ENCODE peak calls at places on chromosomes 12 and 14, in five cellular contexts. Y is brain microvascular endothelial cell, W is mammary epithelial cell, D is ovary, M is GM23338. N is an unnamed sample.

GRCh38 chr14:94675036-94675435 is 62.8 kb downstream of the SERPINA3 start:
- DNase-seq in Y (no peak), W (no peak), D (no peak), M (no peak), N (no peak)

GRCh38 chr12:107014050-107014449 is 27.1 kb upstream of the MTERF2 start:
- DNase-seq in Y (no peak), W (peak; percentile 41), D (no peak), M (peak; percentile 72), N (no peak)

GRCh38 chr14:32366256-32366655 is 37.2 kb downstream of the AKAP6 start:
- DNase-seq in Y (peak; percentile 69), W (no peak), D (no peak), M (peak; percentile 17), N (no peak)

GRCh38 chr12:47942327-47943230 is 20.8 kb upstream of the TMEM106C start:
- DNase-seq in Y (no peak), W (no peak), D (peak; percentile 31), M (peak; percentile 93), N (no peak)

GRCh38 chr12:92928431-92928961 is 599 bp downstream of the EEA1 start:
- DNase-seq in Y (peak; percentile 28), W (peak; percentile 39), D (peak; percentile 68), M (no peak), N (no peak)

GRCh38 chr12:40149673-40150260 is 43.9 kb upstream of the SLC2A13 start:
- DNase-seq in Y (no peak), W (no peak), D (no peak), M (no peak), N (no peak)

GRCh38 chr12:120225200-120225558 is 24.3 kb upstream of the RPLP0 start:
- DNase-seq in Y (no peak), W (no peak), D (no peak), M (no peak), N (no peak)

GRCh38 chr14:52327374-52328226 is 13.5 kb downstream of the PTGER2 start:
- DNase-seq in Y (no peak), W (no peak), D (no peak), M (no peak), N (no peak)

GRCh38 chr12:88308825-88309224 is 166.7 kb downstream of the TMTC3 start:
- DNase-seq in Y (peak; percentile 74), W (peak; percentile 59), D (no peak), M (no peak), N (no peak)

GRCh38 chr14:39090548-39091111 is 12.4 kb downstream of the SEC23A start:
- DNase-seq in Y (no peak), W (no peak), D (no peak), M (no peak), N (no peak)

GRCh38 chr14:106372870-106373657 is 846.7 kb downstream of the TMEM121 start:
- DNase-seq in Y (no peak), W (no peak), D (peak; percentile 18), M (peak; percentile 33), N (no peak)

GRCh38 chr14:97113339-97113738 is 316.2 kb downstream of the VRK1 start:
- DNase-seq in Y (no peak), W (no peak), D (no peak), M (no peak), N (no peak)

GRCh38 chr14:68685419-68686211 is 107.3 kb downstream of the ZFP36L1 start:
- DNase-seq in Y (peak; percentile 63), W (peak; percentile 99), D (no peak), M (no peak), N (no peak)

GRCh38 chr14:103112488-103113243 is 10.6 kb upstream of the TNFAIP2 start:
- DNase-seq in Y (no peak), W (no peak), D (no peak), M (no peak), N (no peak)

GRCh38 chr12:122121341-122122192 is 43.0 kb downstream of the MLXIP start:
- DNase-seq in Y (no peak), W (no peak), D (no peak), M (no peak), N (peak; percentile 50)

GRCh38 chr12:64181504-64182291 is 40.4 kb downstream of the KICS2 start:
- DNase-seq in Y (peak; percentile 95), W (peak; percentile 98), D (peak; percentile 44), M (peak; percentile 42), N (peak; percentile 33)

GRCh38 chr14:27389402-27389801 is 791.6 kb upstream of the NOVA1 start:
- DNase-seq in Y (no peak), W (no peak), D (no peak), M (no peak), N (no peak)

GRCh38 chr12:69123909-69124638 is 115.3 kb upstream of the CPSF6 start:
- DNase-seq in Y (no peak), W (no peak), D (no peak), M (no peak), N (no peak)

GRCh38 chr12:19369691-19370148 is 69.6 kb upstream of the AEBP2 start:
- DNase-seq in Y (peak; percentile 13), W (no peak), D (no peak), M (no peak), N (peak; percentile 15)

GRCh38 chr12:2198088-2198501 is 145.3 kb downstream of the CACNA1C start:
- DNase-seq in Y (peak; percentile 39), W (peak; percentile 63), D (peak; percentile 45), M (peak; percentile 88), N (no peak)
- H3K27me3 ChIP-seq in Y (no peaks in the 10 kb centered on the region), W (no peaks in the 10 kb centered on the region), D (no peaks in the 10 kb centered on the region), M (no peaks in the 10 kb centered on the region), N (peaks cover 4% of the 10 kb centered on the region)

DNA sequence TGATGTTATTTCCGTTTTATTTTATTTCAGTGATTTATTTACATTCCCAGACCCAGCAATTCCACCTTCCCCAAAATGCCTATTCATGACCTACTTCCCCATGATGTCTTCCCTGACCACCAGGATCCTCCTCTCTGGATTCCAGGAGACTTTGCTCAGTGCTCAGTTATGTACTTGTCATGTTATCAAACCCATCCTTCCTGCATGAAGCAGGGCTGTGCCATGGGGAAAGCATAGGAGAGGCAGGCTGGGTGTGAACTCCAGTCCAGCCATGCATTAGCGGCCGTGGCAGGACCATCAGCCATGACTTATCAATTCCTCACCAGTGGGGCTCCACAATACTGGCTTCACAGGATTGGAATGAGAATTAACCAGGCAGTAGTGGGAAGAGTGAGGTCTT is 57.8 kb downstream of the B4GALNT3 start:
- DNase-seq in Y (no peak), W (no peak), D (no peak), M (no peak), N (no peak)
- H3K27me3 ChIP-seq in Y (peaks cover 15% of the 10 kb centered on the region), W (no peaks in the 10 kb centered on the region), D (no peaks in the 10 kb centered on the region), M (no peaks in the 10 kb centered on the region), N (peaks cover 4% of the 10 kb centered on the region)

GRCh38 chr14:21669284-21669683 is 4.3 kb downstream of the OR4E1 start:
- DNase-seq in Y (no peak), W (no peak), D (no peak), M (no peak), N (no peak)

GRCh38 chr14:21672116-21672515 is 1.5 kb downstream of the OR4E1 start:
- DNase-seq in Y (peak; percentile 32), W (no peak), D (no peak), M (no peak), N (no peak)

GRCh38 chr14:21671371-21671770 is 2.2 kb downstream of the OR4E1 start:
- DNase-seq in Y (no peak), W (no peak), D (no peak), M (no peak), N (no peak)

GRCh38 chr14:21675566-21675965 is 1.9 kb upstream of the OR4E1 start:
- DNase-seq in Y (no peak), W (no peak), D (no peak), M (no peak), N (no peak)

DNA sequence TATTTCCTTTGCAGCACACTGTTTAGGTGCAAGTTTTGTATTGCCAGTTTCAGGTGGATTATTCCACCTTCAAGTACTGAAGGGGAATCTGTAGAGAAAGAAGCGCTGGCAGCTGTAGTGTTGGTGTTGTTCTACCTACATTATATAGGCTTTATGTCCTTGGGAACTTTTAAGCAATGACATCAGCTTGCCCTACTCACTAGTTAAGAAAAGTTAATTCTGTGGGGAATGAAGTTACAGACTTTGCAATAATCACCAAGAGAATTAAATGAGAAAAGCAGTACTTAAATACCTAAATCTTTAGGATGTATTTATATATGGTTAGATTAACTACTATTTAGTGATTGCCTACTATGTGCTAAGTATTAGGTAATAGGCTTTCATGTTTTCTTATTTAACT is at the start of gene OR4E1:
- DNase-seq in Y (no peak), W (no peak), D (no peak), M (no peak), N (no peak)
- H3K27me3 ChIP-seq in Y (no peaks in the 10 kb centered on the region), W (no peaks in the 10 kb centered on the region), D (no peaks in the 10 kb centered on the region), M (no peaks in the 10 kb centered on the region), N (no peaks in the 10 kb centered on the region)

GRCh38 chr14:70257526-70257925 is 68.8 kb upstream of the SLC8A3 start:
- DNase-seq in Y (no peak), W (peak; percentile 28), D (no peak), M (peak; percentile 72), N (no peak)
- H3K27me3 ChIP-seq in Y (peaks cover 9% of the 10 kb centered on the region), W (no peaks in the 10 kb centered on the region), D (no peaks in the 10 kb centered on the region), M (no peaks in the 10 kb centered on the region), N (no peaks in the 10 kb centered on the region)

GRCh38 chr12:132276720-132277373 is 52.5 kb downstream of the GALNT9 start:
- DNase-seq in Y (no peak), W (no peak), D (no peak), M (no peak), N (no peak)

GRCh38 chr12:132275110-132275531 is 54.3 kb downstream of the GALNT9 start:
- DNase-seq in Y (peak; percentile 22), W (no peak), D (no peak), M (peak; percentile 78), N (no peak)

GRCh38 chr12:132273992-132274334 is 55.4 kb downstream of the GALNT9 start:
- DNase-seq in Y (no peak), W (no peak), D (no peak), M (no peak), N (no peak)

GRCh38 chr12:132276066-132276719 is 53.2 kb downstream of the GALNT9 start:
- DNase-seq in Y (no peak), W (no peak), D (no peak), M (no peak), N (no peak)

DNA sequence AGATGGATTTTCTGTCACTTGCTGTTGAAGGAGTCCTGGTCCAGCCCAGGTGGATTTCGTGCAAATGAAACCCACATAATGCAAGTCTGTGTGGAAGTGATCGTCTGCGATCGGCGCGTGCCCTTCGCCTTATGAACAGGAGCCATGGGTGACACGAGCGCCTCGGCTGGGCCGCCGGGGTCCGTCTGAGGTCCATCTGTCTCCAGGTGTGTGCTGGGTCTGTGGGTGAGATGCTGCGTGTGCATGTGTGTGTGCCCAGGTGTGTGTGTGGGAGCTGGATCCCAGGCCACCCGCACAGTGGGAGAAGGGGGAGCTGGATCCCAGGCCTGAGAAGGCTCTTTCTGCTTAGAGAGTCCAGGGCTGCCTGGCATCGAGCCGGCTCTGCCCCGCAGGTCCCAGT is 53.8 kb downstream of the GALNT9 start:
- DNase-seq in Y (no peak), W (no peak), D (no peak), M (no peak), N (no peak)
- H3K27me3 ChIP-seq in Y (peaks cover 55% of the 10 kb centered on the region), W (peaks cover 2% of the 10 kb centered on the region), D (no peaks in the 10 kb centered on the region), M (no peaks in the 10 kb centered on the region), N (peaks cover 79% of the 10 kb centered on the region)

DNA sequence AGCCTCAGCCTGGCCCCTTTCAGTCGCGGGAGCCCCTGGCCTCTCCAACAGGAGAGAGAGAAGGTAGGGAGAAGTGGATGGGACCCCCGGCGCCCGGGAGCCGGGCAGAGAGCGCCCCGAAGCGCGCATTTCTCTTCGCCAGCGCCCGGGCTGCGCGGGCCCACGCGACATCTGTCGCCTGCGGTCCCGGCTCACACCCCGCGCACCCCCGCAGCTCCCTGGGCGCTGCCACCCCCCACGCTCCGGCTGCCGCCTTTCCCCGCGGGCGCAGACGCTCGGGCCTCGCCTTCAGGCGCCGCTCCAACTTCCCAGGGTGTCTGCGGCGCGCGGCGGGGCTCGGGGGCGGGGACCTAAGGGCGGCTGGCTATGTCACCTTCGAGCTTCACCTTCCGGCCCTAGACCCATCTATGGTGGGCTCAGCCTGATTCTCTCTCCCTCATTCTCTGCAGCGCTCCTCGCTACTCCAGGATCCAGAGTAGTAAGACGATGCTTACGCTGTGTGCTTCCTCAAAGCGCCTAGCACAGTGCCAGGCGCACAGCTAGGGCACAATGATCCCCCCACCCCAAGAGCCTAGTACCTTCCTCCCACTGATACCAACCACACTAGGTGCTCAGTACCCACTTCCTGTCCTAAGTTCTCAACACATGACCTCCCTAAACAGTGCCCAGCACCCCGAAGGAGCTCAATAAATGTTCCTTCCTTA is 1.6 kb downstream of the HRK start:
- DNase-seq in Y (no peak), W (no peak), D (no peak), M (peak; percentile 42), N (no peak)
- H3K27me3 ChIP-seq in Y (peaks cover 62% of the 10 kb centered on the region), W (peaks cover 49% of the 10 kb centered on the region), D (no peaks in the 10 kb centered on the region), M (peaks cover 94% of the 10 kb centered on the region), N (peaks cover 73% of the 10 kb centered on the region)